ENCODE peak calls at places on chromosome 20, in ten cellular contexts. S, R, D, B, J, K, V, C, G and A are unnamed samples.

GRCh38 chr20:34421766-34422466 is 58.8 kb downstream of the ITCH start:
- DNase-seq in S (no peak), R (no peak), D (no peak), B (no peak), J (no peak), K (no peak), V (no peak), C (no peak), G (no peak), A (no peak)

GRCh38 chr20:57505991-57506390 is 18.9 kb downstream of the CTCFL start:
- DNase-seq in S (no peak), R (no peak), D (no peak), B (no peak), J (no peak), K (no peak), V (no peak), C (no peak), G (no peak), A (no peak)

GRCh38 chr20:38059832-38060231 is 26.3 kb downstream of the RPRD1B start:
- DNase-seq in S (no peak), R (no peak), D (no peak), B (no peak), J (no peak), K (no peak), V (no peak), C (no peak), G (no peak), A (no peak)

GRCh38 chr20:51533291-51534172 is 9.0 kb downstream of the NFATC2 start:
- DNase-seq in S (no peak), R (no peak), D (peak; percentile 79), B (no peak), J (no peak), K (no peak), V (peak; percentile 21), C (peak; percentile 41), G (no peak), A (no peak)

GRCh38 chr20:40813708-40814327 is 124.8 kb upstream of the MAFB start:
- DNase-seq in S (no peak), R (no peak), D (no peak), B (no peak), J (no peak), K (no peak), V (no peak), C (no peak), G (no peak), A (no peak)

GRCh38 chr20:49712118-49712517 is 1.6 kb downstream of the B4GALT5 start:
- DNase-seq in S (no peak), R (no peak), D (no peak), B (peak; percentile 33), J (no peak), K (no peak), V (no peak), C (no peak), G (no peak), A (no peak)

GRCh38 chr20:57294558-57294957 is 28.1 kb upstream of the BMP7 start:
- DNase-seq in S (no peak), R (no peak), D (no peak), B (no peak), J (no peak), K (no peak), V (no peak), C (no peak), G (no peak), A (peak; percentile 57)

GRCh38 chr20:15494841-15495240 is 1078.4 kb downstream of the KIF16B start:
- DNase-seq in S (no peak), R (no peak), D (no peak), B (no peak), J (no peak), K (no peak), V (no peak), C (no peak), G (no peak), A (no peak)

GRCh38 chr20:42688576-42688975 is 501.1 kb downstream of the PTPRT start:
- DNase-seq in S (no peak), R (no peak), D (no peak), B (no peak), J (no peak), K (no peak), V (no peak), C (no peak), G (no peak), A (peak; percentile 69)

GRCh38 chr20:4160761-4161305 is 145.5 kb upstream of the RNF24 start:
- DNase-seq in S (no peak), R (no peak), D (no peak), B (no peak), J (no peak), K (no peak), V (peak; percentile 73), C (no peak), G (peak; percentile 43), A (peak; percentile 58)

GRCh38 chr20:63029358-63030121 is 22.8 kb upstream of the BHLHE23 start:
- DNase-seq in S (no peak), R (no peak), D (no peak), B (no peak), J (no peak), K (no peak), V (no peak), C (no peak), G (no peak), A (peak; percentile 40)

GRCh38 chr20:63026582-63027424 is 20.0 kb upstream of the BHLHE23 start:
- DNase-seq in S (no peak), R (no peak), D (no peak), B (no peak), J (no peak), K (peak; percentile 55), V (no peak), C (no peak), G (no peak), A (no peak)

GRCh38 chr20:63028461-63028921 is 21.7 kb upstream of the BHLHE23 start:
- DNase-seq in S (no peak), R (no peak), D (no peak), B (no peak), J (no peak), K (no peak), V (no peak), C (no peak), G (no peak), A (no peak)

GRCh38 chr20:63025534-63026331 is 19.0 kb upstream of the BHLHE23 start:
- DNase-seq in S (no peak), R (no peak), D (no peak), B (no peak), J (no peak), K (peak; percentile 57), V (peak; percentile 52), C (no peak), G (no peak), A (no peak)

DNA sequence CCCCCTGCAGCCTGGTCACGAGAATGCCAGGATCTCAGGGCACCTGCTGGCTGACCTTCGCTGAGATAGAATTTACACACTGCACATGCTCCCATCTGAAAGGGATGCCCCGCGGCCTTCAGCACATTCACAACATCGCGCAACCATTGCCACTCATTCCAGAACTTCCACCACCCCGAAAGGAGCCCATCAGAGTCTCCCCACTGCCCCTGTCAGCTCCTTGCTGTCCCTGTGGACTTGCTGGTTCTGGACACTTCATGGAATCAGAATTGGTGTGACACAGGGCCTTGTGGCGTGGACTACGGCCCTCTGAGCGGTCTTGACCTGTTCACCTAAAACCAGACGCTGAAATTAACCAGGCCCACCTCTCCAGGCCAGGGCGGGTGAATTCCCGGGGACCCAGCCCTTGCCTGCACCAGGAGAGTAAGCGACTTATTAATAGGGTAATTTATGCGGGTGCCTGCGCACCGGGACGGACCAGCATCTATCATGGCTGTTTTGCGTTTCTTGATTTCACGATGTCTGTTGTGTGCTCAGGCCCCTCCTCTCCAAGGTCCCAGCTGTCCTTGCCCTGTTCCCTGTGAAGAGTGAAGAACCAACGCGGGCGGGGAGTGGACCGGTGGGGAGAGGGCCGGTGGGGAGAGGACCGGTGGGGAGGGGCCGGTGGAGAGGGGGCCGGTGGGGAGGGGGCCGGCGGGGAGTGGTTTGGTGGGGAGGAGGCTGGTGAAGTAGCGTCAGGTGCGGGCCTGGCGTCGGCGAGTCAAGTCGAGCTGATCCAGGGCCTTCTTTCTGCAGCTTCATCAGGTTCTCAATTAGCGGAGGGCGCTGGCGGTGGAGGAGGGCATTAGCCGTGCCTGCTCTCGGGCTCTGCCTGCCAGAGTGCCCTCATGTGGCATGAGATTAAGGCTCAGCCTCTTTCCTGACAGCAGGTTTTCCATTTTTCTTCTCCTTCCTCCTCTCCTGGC is 20.9 kb upstream of the BHLHE23 start:
- DNase-seq in S (no peak), R (no peak), D (no peak), B (no peak), J (no peak), K (no peak), V (no peak), C (no peak), G (no peak), A (no peak)
- TF ChIP-seq CTCF in S (no peak), R (no peak), D (no peak), B (no peak), J (no peak), K (no peak), V (no peak), C (peak; percentile 32), G (no peak), A (no peak)

DNA sequence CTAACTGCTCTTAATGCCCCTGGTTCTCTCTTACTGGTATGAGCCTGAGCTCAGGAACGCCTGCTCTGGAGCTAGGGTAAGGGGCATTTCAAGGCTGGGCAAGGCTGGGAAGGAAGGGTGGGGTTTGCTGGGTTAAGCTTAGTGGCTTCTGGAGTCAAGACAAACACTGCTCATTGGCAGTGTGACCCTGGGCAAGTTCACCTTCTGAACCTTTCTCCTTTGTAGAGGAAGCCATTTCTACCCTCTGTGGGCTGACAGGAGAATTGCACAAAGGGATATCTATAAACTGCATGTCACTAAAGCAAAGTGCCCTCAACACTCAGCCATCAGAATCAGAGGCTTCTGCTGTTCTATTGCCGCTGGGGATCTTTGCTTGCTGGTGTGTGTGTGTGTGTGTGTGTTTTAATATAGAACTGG is 20.3 kb upstream of the LRRN4 start:
- DNase-seq in S (no peak), R (no peak), D (no peak), B (no peak), J (no peak), K (no peak), V (no peak), C (no peak), G (no peak), A (no peak)
- TF ChIP-seq CTCF in S (peak; percentile 29), R (peak; percentile 27), D (no peak), B (peak; percentile 2), J (no peak), K (peak; percentile 11), V (no peak), C (peak; percentile 17), G (peak; percentile 52), A (peak; percentile 55)

DNA sequence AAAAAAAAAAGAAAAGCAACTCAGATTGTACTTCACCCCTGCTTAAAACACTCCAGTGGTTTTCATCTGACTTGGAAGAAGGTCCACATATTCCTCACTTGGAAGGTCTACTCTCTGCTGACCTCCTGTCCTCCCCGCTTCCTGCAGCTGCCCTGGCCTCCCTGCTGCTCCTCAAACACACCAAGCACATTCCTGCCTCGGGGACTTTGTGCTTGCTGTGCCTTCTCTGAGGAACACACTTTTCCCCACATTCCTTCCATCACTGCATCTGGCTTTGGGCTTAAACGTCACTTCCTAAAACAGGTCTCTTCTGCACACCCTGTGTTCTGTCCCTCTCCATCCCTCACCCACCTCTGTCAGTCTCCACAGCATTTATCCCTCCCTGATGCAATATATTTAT is 4.9 kb upstream of the PDYN start:
- DNase-seq in S (no peak), R (no peak), D (no peak), B (no peak), J (no peak), K (no peak), V (no peak), C (no peak), G (no peak), A (no peak)
- TF ChIP-seq CTCF in S (no peak), R (no peak), D (no peak), B (no peak), J (no peak), K (no peak), V (no peak), C (no peak), G (no peak), A (no peak)

GRCh38 chr20:19628570-19629134 is 129.4 kb upstream of the RIN2 start:
- DNase-seq in S (peak; percentile 72), R (no peak), D (peak; percentile 81), B (peak; percentile 51), J (no peak), K (no peak), V (peak; percentile 78), C (peak; percentile 21), G (peak; percentile 29), A (peak; percentile 60)
- TF ChIP-seq CTCF in S (peak; percentile 43), R (peak; percentile 62), D (peak; percentile 61), B (peak; percentile 79), J (peak; percentile 37), K (peak; percentile 38), V (peak; percentile 82), C (peak; percentile 76), G (peak; percentile 73), A (peak; percentile 53)